ENCODE peak calls at places on chromosome 12, in ten cellular contexts. D is cardiac muscle cell, Z is foreskin fibroblast, X is Karpas-422, Y is stomach, I is left ventricle myocardium inferior, O is astrocyte, R is colonic mucosa, F is mammary epithelial cell, J is SJCRH30. T is an unnamed sample.

GRCh38 chr12:28830491-28830890 is 318.6 kb upstream of the FAR2 start:
- DNase-seq in Y (no peak), Z (no peak), X (no peak), F (no peak), D (no peak), O (no peak), J (no peak), I (no peak), R (no peak), T (no peak)

GRCh38 chr12:19220861-19221466 is 91.4 kb downstream of the PLEKHA5 start:
- DNase-seq in J (no peak), F (peak), D (peak), O (peak), X (no peak), I (no peak), Z (peak), Y (no peak), R (no peak), T (peak)

GRCh38 chr12:52383331-52383730 is 2.1 kb downstream of the KRT84 start:
- DNase-seq in O (no peak), F (no peak), Z (no peak), I (no peak), J (no peak), D (no peak), R (no peak), Y (no peak), X (no peak), T (no peak)

GRCh38 chr12:33438890-33439586 is 581 bp downstream of the SYT10 start:
- DNase-seq in O (no peak), Z (peak), F (peak), X (no peak), R (no peak), Y (no peak), J (no peak), D (no peak), I (no peak), T (no peak)

GRCh38 chr12:104177663-104178501 is 37.7 kb upstream of the TXNRD1 start:
- DNase-seq in R (peak), D (peak), I (peak), Y (peak), J (peak), O (peak), F (peak), Z (peak), X (no peak), T (peak)

GRCh38 chr12:100365411-100365810 is 8.5 kb downstream of the SLC17A8 start:
- DNase-seq in Z (no peak), O (no peak), F (no peak), R (no peak), D (no peak), J (no peak), X (no peak), I (no peak), Y (no peak), T (no peak)

GRCh38 chr12:54421175-54421872 is 2.3 kb upstream of the ITGA5 start:
- DNase-seq in I (peak), X (no peak), F (no peak), J (peak), Y (no peak), Z (peak), R (no peak), D (peak), O (peak), T (no peak)

GRCh38 chr12:124049451-124050094 is 76.6 kb downstream of the ZNF664 start:
- DNase-seq in X (no peak), D (no peak), O (no peak), J (no peak), Z (no peak), F (no peak), Y (no peak), R (no peak), I (no peak), T (no peak)

GRCh38 chr12:77855548-77855947 is 24.9 kb downstream of the NAV3 start:
- DNase-seq in I (no peak), Y (no peak), D (no peak), R (no peak), F (no peak), Z (peak), J (no peak), X (no peak), O (peak), T (no peak)

GRCh38 chr12:95143784-95144205 is 70.4 kb upstream of the NR2C1 start:
- DNase-seq in D (peak), F (no peak), Y (no peak), J (no peak), R (no peak), O (peak), X (no peak), I (no peak), Z (peak), T (no peak)

GRCh38 chr12:72264548-72265175 is 7.5 kb upstream of the TRHDE start:
- DNase-seq in I (no peak), F (no peak), R (no peak), X (peak), J (peak), D (peak), Z (peak), O (no peak), Y (no peak), T (no peak)

GRCh38 chr12:107568718-107569117 is 116.9 kb upstream of the PWP1 start:
- DNase-seq in D (no peak), F (peak), X (no peak), Y (no peak), Z (peak), O (no peak), J (no peak), I (no peak), R (no peak), T (no peak)

GRCh38 chr12:50699149-50699548 is 64.8 kb upstream of the ATF1 start:
- DNase-seq in I (no peak), F (no peak), Y (no peak), J (no peak), O (no peak), D (no peak), X (no peak), Z (no peak), R (no peak), T (no peak)

GRCh38 chr12:124032265-124032886 is 59.4 kb downstream of the ZNF664 start:
- DNase-seq in F (peak), Y (peak), X (peak), O (peak), J (peak), Z (peak), D (peak), I (no peak), R (peak), T (peak)

GRCh38 chr12:30978639-30979038 is 52.1 kb downstream of the TSPAN11 start:
- DNase-seq in R (peak), Z (peak), D (no peak), J (no peak), Y (no peak), F (no peak), I (peak), O (no peak), X (no peak), T (no peak)

GRCh38 chr12:104358353-104359003 is 54.9 kb downstream of the EID3 start:
- DNase-seq in J (peak), Z (peak), R (peak), D (peak), Y (peak), O (no peak), I (peak), F (peak), X (peak), T (peak)

GRCh38 chr12:39503445-39503844 is 60.5 kb upstream of the KIF21A start:
- DNase-seq in F (peak), I (no peak), Z (peak), R (no peak), J (no peak), Y (no peak), X (no peak), D (peak), O (peak), T (peak)

GRCh38 chr12:132602578-132603239 is 7.7 kb downstream of the LRCOL1 start:
- DNase-seq in Z (no peak), Y (no peak), J (no peak), D (peak), F (no peak), X (no peak), O (no peak), R (peak), I (no peak), T (peak)

GRCh38 chr12:132604108-132605054 is 6.0 kb downstream of the LRCOL1 start:
- DNase-seq in F (no peak), Y (no peak), Z (no peak), I (peak), X (no peak), J (no peak), R (no peak), O (no peak), D (peak), T (no peak)

GRCh38 chr12:132605055-132605441 is 5.3 kb downstream of the LRCOL1 start:
- DNase-seq in I (no peak), O (no peak), Y (no peak), R (no peak), Z (no peak), X (no peak), J (no peak), D (no peak), F (no peak), T (no peak)

GRCh38 chr12:132601171-132601883 is 9.1 kb downstream of the LRCOL1 start:
- DNase-seq in O (no peak), Z (no peak), X (no peak), R (no peak), J (no peak), I (no peak), D (no peak), Y (no peak), F (no peak), T (no peak)

DNA sequence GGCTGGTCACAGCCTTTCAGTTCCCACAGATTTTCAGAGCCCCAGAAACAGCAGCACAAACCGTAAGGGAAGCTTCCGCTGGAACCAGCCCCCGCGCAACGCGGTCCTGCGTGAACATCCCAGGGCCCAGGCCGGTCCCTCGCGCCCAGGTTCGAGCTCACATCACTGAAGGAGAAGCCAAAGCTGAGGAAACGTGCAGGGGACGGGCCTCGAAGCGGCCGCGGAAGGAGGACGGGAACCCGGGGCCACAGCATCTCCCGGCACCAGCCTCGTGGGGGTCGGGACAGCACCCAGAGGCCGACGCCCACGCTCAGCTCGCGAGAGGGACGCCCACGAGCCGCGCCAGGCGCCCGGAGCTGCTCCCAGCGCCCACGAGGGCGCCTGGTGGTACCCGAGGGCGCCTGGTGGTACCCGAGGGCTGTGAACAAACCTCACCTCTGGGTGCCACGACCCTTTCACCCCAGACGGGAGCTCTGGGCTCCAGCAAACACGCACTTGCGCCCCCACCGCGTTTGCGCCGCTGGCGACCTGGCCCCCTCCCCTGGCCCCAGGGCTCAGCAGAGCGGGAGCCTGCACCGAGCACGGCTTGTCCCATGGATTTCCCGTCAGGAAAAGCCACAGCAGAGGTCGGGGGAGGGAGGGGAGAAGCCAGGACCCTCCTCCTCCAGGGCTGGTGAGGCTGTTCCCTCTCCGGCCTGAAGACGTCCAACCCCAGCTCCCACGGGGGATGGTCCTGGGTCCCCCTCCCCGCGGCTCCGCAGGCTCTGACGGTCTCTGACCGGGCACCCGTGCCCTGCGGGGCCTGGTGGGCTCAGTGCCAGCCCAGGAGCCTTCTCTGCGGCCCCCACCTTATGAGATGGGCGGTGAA is 6.9 kb downstream of the LRCOL1 start:
- DNase-seq in D (no peak), J (no peak), Z (no peak), O (no peak), I (no peak), Y (no peak), X (no peak), F (no peak), R (no peak), T (no peak)
- H3K4me3 ChIP-seq in D (no peak), J (no peak), Z (no peak), O (no peak), I (peak), Y (peak), X (no peak), F (no peak), R (peak), T (no peak)

GRCh38 chr12:15541996-15542631 is 219.8 kb downstream of the PTPRO start:
- DNase-seq in I (no peak), F (no peak), J (no peak), O (no peak), R (no peak), Z (no peak), D (peak), X (no peak), Y (no peak), T (no peak)
- H3K4me3 ChIP-seq in I (no peak), F (no peak), J (no peak), O (no peak), R (no peak), Z (no peak), D (no peak), X (no peak), Y (no peak), T (no peak)

GRCh38 chr12:66768293-66768692 is 89.4 kb upstream of the GRIP1 start:
- DNase-seq in Y (no peak), Z (no peak), I (no peak), F (no peak), R (no peak), O (no peak), X (peak), D (no peak), J (no peak), T (no peak)

GRCh38 chr12:66763453-66763852 is 84.6 kb upstream of the GRIP1 start:
- DNase-seq in X (no peak), D (no peak), Y (no peak), I (no peak), J (no peak), R (no peak), O (no peak), F (no peak), Z (no peak), T (no peak)

GRCh38 chr12:66765204-66765603 is 86.3 kb upstream of the GRIP1 start:
- DNase-seq in I (no peak), D (no peak), J (no peak), Z (no peak), Y (no peak), O (no peak), R (no peak), F (no peak), X (no peak), T (no peak)

GRCh38 chr12:66767454-66768002 is 88.7 kb upstream of the GRIP1 start:
- DNase-seq in Y (no peak), X (peak), Z (no peak), O (no peak), R (no peak), F (no peak), I (no peak), J (no peak), D (no peak), T (no peak)
- H3K4me3 ChIP-seq in Y (no peak), X (no peak), Z (no peak), O (no peak), R (no peak), F (no peak), I (no peak), J (no peak), D (no peak), T (no peak)

DNA sequence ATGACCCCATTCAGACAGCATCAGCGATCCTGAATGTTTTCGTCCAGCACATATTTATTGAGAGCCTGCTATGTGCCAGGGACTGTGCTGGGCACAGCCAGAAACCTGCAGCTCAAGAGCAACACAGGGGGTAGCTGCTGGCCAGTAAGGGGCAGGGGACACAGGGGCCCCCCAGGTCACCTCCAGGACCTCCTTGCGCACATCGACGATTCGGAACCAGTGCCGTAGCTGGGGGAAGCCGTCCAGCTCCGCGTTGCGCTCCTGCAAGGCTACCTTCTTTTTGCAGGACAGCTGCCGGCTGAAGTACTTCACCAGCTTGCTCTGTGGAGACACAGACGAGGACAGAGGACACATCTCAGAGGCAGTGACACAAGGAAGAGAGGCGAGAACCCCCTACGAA is 108.7 kb downstream of the KSR2 start:
- DNase-seq in F (no peak), X (no peak), D (no peak), Y (no peak), R (no peak), I (no peak), J (no peak), O (no peak), Z (no peak), T (no peak)
- H3K4me3 ChIP-seq in F (no peak), X (no peak), D (no peak), Y (no peak), R (no peak), I (no peak), J (no peak), O (no peak), Z (no peak), T (no peak)

DNA sequence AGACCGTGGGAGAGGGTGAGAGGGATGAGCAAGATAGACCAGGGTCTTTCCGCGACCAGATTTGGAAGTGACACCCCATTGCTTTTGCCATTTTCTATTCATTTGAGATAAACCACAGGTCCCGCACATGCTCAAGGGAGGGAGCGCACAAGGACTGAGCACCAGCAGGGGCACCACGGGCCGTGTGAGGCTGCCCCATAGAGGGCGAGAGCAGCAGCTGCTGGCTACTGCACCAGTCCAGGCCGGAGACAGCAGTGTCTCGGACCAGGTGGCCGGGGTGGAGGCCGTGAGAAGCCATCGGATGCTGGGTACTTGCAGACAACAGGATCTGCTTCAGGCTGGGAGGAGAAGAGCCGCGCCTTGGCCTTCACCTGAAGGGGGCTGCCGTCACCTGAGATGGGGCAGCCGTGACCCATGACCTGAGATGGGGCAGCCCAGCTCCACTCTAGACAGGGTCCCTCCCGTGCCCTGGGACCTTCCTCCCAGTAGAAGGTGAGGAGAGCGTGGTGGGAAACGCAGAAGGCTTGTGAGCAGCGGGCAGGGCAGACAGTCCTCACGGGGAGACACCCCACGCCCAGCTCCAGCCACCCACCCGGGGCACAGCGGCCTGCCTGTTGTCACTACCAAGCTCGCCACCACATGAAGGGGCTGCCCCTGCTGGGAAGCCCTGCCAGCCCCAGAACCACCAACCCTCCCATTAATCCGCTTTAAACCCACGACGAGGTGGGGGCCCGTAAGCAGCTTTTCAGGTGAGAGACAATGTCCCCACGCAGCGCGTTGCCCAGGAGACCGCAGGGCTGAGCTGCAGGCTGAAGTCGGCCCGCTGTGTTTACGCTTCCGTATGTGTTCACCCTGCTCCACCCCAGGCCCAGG is 61.7 kb upstream of the FBRSL1 start:
- DNase-seq in R (no peak), F (no peak), Y (peak), D (no peak), X (peak), J (no peak), Z (no peak), O (no peak), I (no peak), T (no peak)
- H3K4me3 ChIP-seq in R (no peak), F (no peak), Y (no peak), D (no peak), X (no peak), J (no peak), Z (no peak), O (no peak), I (no peak), T (no peak)

DNA sequence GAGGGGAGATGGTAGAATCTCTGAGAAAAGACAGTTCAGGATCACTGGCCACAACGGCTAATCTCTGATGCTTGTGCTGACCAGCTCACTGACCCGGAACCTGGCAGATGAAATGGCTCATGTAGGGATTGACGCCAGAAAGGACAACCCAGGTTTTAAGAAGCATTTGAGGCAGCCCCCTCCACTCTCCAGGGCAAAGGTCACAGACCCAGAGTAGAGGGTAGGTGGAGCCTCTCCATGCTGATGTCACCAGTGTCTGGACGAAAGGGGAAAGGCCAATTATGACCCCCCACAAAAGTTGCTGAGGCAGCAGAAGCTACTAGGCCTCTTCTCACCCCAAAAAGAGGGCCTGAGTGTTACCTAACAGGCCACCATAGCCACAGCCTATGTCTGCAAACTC is 1.2 kb downstream of the METTL1 start:
- DNase-seq in Y (no peak), J (peak), Z (no peak), D (no peak), I (no peak), O (no peak), F (no peak), X (no peak), R (no peak), T (no peak)
- H3K4me3 ChIP-seq in Y (peak), J (peak), Z (no peak), D (no peak), I (no peak), O (peak), F (no peak), X (peak), R (no peak), T (no peak)

GRCh38 chr12:62260733-62261683 is 804 bp downstream of the USP15 start:
- DNase-seq in F (peak), Y (peak), O (peak), Z (peak), D (peak), X (peak), J (peak), I (peak), R (peak), T (peak)

GRCh38 chr12:62259311-62259992 is 752 bp upstream of the USP15 start:
- DNase-seq in D (no peak), Y (no peak), J (no peak), F (no peak), O (no peak), I (no peak), R (peak), X (peak), Z (no peak), T (no peak)

GRCh38 chr12:62256408-62257079 is 3.7 kb upstream of the USP15 start:
- DNase-seq in O (peak), J (no peak), X (no peak), I (no peak), Y (no peak), R (no peak), D (peak), F (peak), Z (no peak), T (no peak)

GRCh38 chr12:62259993-62260732 is at the start of gene USP15:
- DNase-seq in D (peak), I (peak), J (peak), O (peak), Y (peak), X (peak), R (peak), F (peak), Z (peak), T (peak)

GRCh38 chr12:62258231-62258630 is 2.0 kb upstream of the USP15 start:
- DNase-seq in I (no peak), X (no peak), R (no peak), J (no peak), Y (no peak), F (no peak), Z (no peak), D (no peak), O (no peak), T (no peak)
- H3K4me3 ChIP-seq in I (no peak), X (no peak), R (no peak), J (no peak), Y (no peak), F (no peak), Z (no peak), D (no peak), O (no peak), T (no peak)

GRCh38 chr12:14884458-14884878 is 1.2 kb downstream of the MGP start:
- DNase-seq in Z (peak), X (peak), D (peak), F (peak), I (peak), J (peak), O (peak), R (peak), Y (peak), T (peak)
- H3K4me3 ChIP-seq in Z (no peak), X (peak), D (no peak), F (peak), I (peak), J (no peak), O (peak), R (no peak), Y (peak), T (no peak)

T was measured in brain microvascular endothelial cell.